ENCODE peak calls at places on chromosomes 5 and 9, in seven cellular contexts. E is activated naive CD4-positive, alpha-beta T cell treated with Interleukin-2 at 50 U/mL for 16 hours; D is kidney epithelial cell; X is AG09309; Q is AG08395; V is H54; A is NCI-H1048. M is an unnamed sample.

GRCh38 chr5:180156141-180156540 is 52.9 kb downstream of the RASGEF1C start:
- DNase-seq in E (no peak), D (no peak), A (no peak), Q (no peak), X (no peak), V (no peak), M (no peak)

GRCh38 chr5:136012041-136012804 is 16.6 kb upstream of the TGFBI start:
- DNase-seq in E (no peak), Q (no peak), D (no peak), A (no peak), V (no peak), X (no peak), M (no peak)

GRCh38 chr9:34227445-34227844 is 48.6 kb downstream of the UBAP1 start:
- DNase-seq in E (no peak), D (no peak), X (peak), A (no peak), Q (no peak), V (no peak), M (no peak)

GRCh38 chr5:158485604-158486081 is 614.1 kb downstream of the EBF1 start:
- DNase-seq in V (no peak), E (no peak), D (peak), A (no peak), X (no peak), Q (peak), M (no peak)

GRCh38 chr5:73796164-73797141 is 170.5 kb downstream of the ARHGEF28 start:
- DNase-seq in V (peak), Q (peak), E (no peak), D (peak), X (peak), A (no peak), M (peak)

GRCh38 chr9:121073038-121073437 is 1.7 kb upstream of the CNTRL start:
- DNase-seq in V (no peak), Q (peak), E (no peak), X (peak), A (no peak), D (no peak), M (no peak)

GRCh38 chr5:71932649-71933338 is 174.5 kb upstream of the MAP1B start:
- DNase-seq in X (no peak), A (no peak), Q (peak), D (peak), V (peak), E (no peak), M (no peak)

GRCh38 chr5:176836811-176837706 is 26.7 kb downstream of the UNC5A start:
- DNase-seq in Q (no peak), A (no peak), V (no peak), E (no peak), X (no peak), D (no peak), M (no peak)

GRCh38 chr5:13348568-13348967 is 595.9 kb downstream of the DNAH5 start:
- DNase-seq in E (no peak), Q (no peak), V (no peak), D (no peak), A (no peak), X (no peak), M (no peak)

GRCh38 chr5:100758780-100759179 is 144.3 kb downstream of the ST8SIA4 start:
- DNase-seq in A (no peak), D (no peak), Q (no peak), X (no peak), E (no peak), V (no peak), M (no peak)

GRCh38 chr9:137429974-137430722 is 7.0 kb downstream of the NOXA1 start:
- DNase-seq in A (no peak), E (no peak), V (no peak), D (no peak), X (no peak), Q (no peak), M (no peak)

GRCh38 chr5:36836831-36837230 is 39.7 kb upstream of the NIPBL start:
- DNase-seq in A (no peak), D (no peak), E (no peak), V (no peak), X (no peak), Q (no peak), M (no peak)

GRCh38 chr9:23779220-23779619 is 46.8 kb downstream of the ELAVL2 start:
- DNase-seq in V (no peak), D (no peak), A (no peak), X (no peak), E (no peak), Q (no peak), M (no peak)

GRCh38 chr5:98248949-98249348 is 524.5 kb upstream of the RGMB start:
- DNase-seq in V (no peak), Q (peak), D (peak), A (no peak), X (peak), E (no peak), M (no peak)

GRCh38 chr5:98173334-98173733 is 600.1 kb upstream of the RGMB start:
- DNase-seq in V (peak), X (peak), A (no peak), E (no peak), Q (peak), D (peak), M (no peak)

GRCh38 chr9:136171009-136171800 is 33.7 kb downstream of the LHX3 start:
- DNase-seq in Q (no peak), A (no peak), X (no peak), V (no peak), D (no peak), E (no peak), M (no peak)

GRCh38 chr9:69476797-69477196 is 151.8 kb downstream of the ENTREP1 start:
- DNase-seq in V (no peak), E (no peak), A (no peak), X (no peak), D (no peak), Q (no peak), M (no peak)

GRCh38 chr9:125906144-125906543 is 159.0 kb downstream of the PBX3 start:
- DNase-seq in V (no peak), D (no peak), Q (peak), X (peak), E (no peak), A (no peak), M (no peak)

GRCh38 chr9:119289740-119290139 is 79.5 kb downstream of the BRINP1 start:
- DNase-seq in E (no peak), X (no peak), D (no peak), A (no peak), Q (peak), V (peak), M (no peak)

GRCh38 chr9:80968611-80969010 is 720.7 kb downstream of the TLE1 start:
- DNase-seq in A (no peak), Q (peak), E (no peak), V (peak), D (peak), X (peak), M (no peak)

GRCh38 chr9:5574998-5575397 is 53.9 kb upstream of the RIC1 start:
- DNase-seq in X (no peak), A (no peak), Q (no peak), D (no peak), E (no peak), V (no peak), M (no peak)

GRCh38 chr9:131012396-131012917 is 3.5 kb downstream of the LAMC3 start:
- DNase-seq in V (no peak), E (no peak), X (no peak), D (no peak), A (no peak), Q (no peak), M (no peak)

GRCh38 chr9:1707291-1707690 is 307.9 kb upstream of the SMARCA2 start:
- DNase-seq in V (no peak), Q (no peak), E (no peak), A (no peak), D (peak), X (no peak), M (no peak)

GRCh38 chr5:1421521-1422341 is 23.5 kb downstream of the SLC6A3 start:
- DNase-seq in Q (no peak), D (no peak), X (no peak), V (no peak), A (no peak), E (no peak), M (no peak)

GRCh38 chr9:17229945-17230560 is 95.2 kb downstream of the CNTLN start:
- DNase-seq in Q (no peak), V (no peak), E (no peak), D (no peak), X (no peak), A (no peak), M (no peak)

GRCh38 chr5:33994845-33995244 is 10.4 kb upstream of the SLC45A2 start:
- DNase-seq in A (no peak), D (no peak), E (no peak), V (no peak), X (peak), Q (peak), M (peak)

GRCh38 chr9:71681708-71682268 is 86.5 kb downstream of the CEMIP2 start:
- DNase-seq in X (no peak), A (no peak), Q (peak), D (no peak), V (peak), E (no peak), M (no peak)

GRCh38 chr9:19666575-19666974 is 122.3 kb downstream of the SLC24A2 start:
- DNase-seq in Q (no peak), A (no peak), D (no peak), E (no peak), X (no peak), V (no peak), M (no peak)

GRCh38 chr9:126805546-126806262 is 864 bp downstream of the ZBTB43 start:
- DNase-seq in X (no peak), Q (peak), D (peak), E (peak), A (no peak), V (peak), M (peak)

GRCh38 chr5:91155238-91155637 is 227.9 kb downstream of the ARRDC3 start:
- DNase-seq in Q (no peak), V (no peak), D (no peak), X (no peak), E (no peak), A (no peak), M (no peak)